ENCODE peak calls at places on chromosomes 7 and 10, in ten cellular contexts. P, N, R, L, Z, M, I, J, C and F are unnamed samples.

GRCh38 chr10:73946253-73947145 is 35.6 kb downstream of the PLAU start:
- DNase-seq in J (no peak), C (no peak), M (no peak), Z (no peak), N (no peak), R (no peak), I (no peak), P (no peak), L (no peak), F (peak; percentile 21)

GRCh38 chr10:49568235-49568634 is 29.3 kb upstream of the ERCC6 start:
- DNase-seq in P (no peak), N (no peak), I (peak; percentile 24), J (no peak), L (peak; percentile 17), M (peak; percentile 27), C (no peak), R (no peak), Z (no peak), F (no peak)

GRCh38 chr7:110591341-110591740 is 499.6 kb upstream of the LRRN3 start:
- DNase-seq in I (no peak), R (no peak), C (no peak), N (no peak), P (no peak), Z (no peak), L (no peak), J (no peak), M (peak; percentile 13), F (no peak)

GRCh38 chr10:110781139-110781538 is 90.6 kb upstream of the PDCD4 start:
- DNase-seq in J (no peak), L (no peak), N (no peak), R (no peak), I (no peak), M (no peak), P (no peak), Z (no peak), C (no peak), F (no peak)

GRCh38 chr10:119496282-119496681 is 46.2 kb downstream of the RGS10 start:
- DNase-seq in L (peak; percentile 42), M (no peak), N (no peak), R (no peak), I (no peak), C (no peak), Z (no peak), P (no peak), J (no peak), F (no peak)

GRCh38 chr7:5557920-5558401 is 134.3 kb upstream of the TNRC18 start:
- DNase-seq in R (no peak), L (peak; percentile 74), M (no peak), P (no peak), I (peak; percentile 12), N (peak; percentile 20), J (no peak), C (no peak), Z (no peak), F (no peak)

GRCh38 chr7:130632111-130632510 is 36.4 kb downstream of the COPG2 start:
- DNase-seq in Z (no peak), M (peak; percentile 88), L (no peak), R (no peak), C (peak; percentile 3), P (no peak), J (no peak), N (no peak), I (no peak), F (no peak)

GRCh38 chr10:88754272-88754671 is 5.5 kb upstream of the LIPN start:
- DNase-seq in C (no peak), L (no peak), Z (no peak), M (no peak), N (no peak), P (no peak), I (no peak), R (no peak), J (no peak), F (no peak)

GRCh38 chr10:85175635-85176034 is 847.2 kb downstream of the CCSER2 start:
- DNase-seq in Z (no peak), J (no peak), N (no peak), R (no peak), M (peak; percentile 7), L (no peak), P (peak; percentile 57), C (no peak), I (no peak), F (no peak)

GRCh38 chr7:119377-120163 is 72.8 kb upstream of the FAM20C start:
- DNase-seq in Z (no peak), J (no peak), I (no peak), R (no peak), N (peak; percentile 64), P (peak; percentile 54), M (no peak), C (no peak), L (no peak), F (no peak)

GRCh38 chr7:151051108-151051507 is 2.8 kb downstream of the ASIC3 start:
- DNase-seq in Z (no peak), I (peak; percentile 34), C (no peak), J (no peak), R (peak; percentile 55), M (no peak), L (no peak), N (no peak), P (peak; percentile 92), F (no peak)

GRCh38 chr7:92131093-92131492 is 3.2 kb downstream of the CYP51A1 start:
- DNase-seq in Z (no peak), R (no peak), P (no peak), C (no peak), N (no peak), L (no peak), I (no peak), J (no peak), M (no peak), F (no peak)

GRCh38 chr7:128915271-128915819 is 4.8 kb upstream of the KCP start:
- DNase-seq in J (no peak), I (no peak), L (no peak), P (peak; percentile 49), C (no peak), R (no peak), N (no peak), Z (no peak), M (no peak), F (no peak)

GRCh38 chr7:91103365-91103764 is 160.9 kb upstream of the FZD1 start:
- DNase-seq in M (no peak), Z (no peak), I (no peak), P (no peak), J (no peak), L (no peak), C (no peak), N (no peak), R (no peak), F (no peak)

GRCh38 chr7:31102151-31102972 is 50.3 kb downstream of the ADCYAP1R1 start:
- DNase-seq in Z (no peak), R (no peak), C (no peak), J (no peak), N (no peak), P (peak; percentile 43), M (no peak), I (no peak), L (no peak), F (no peak)

GRCh38 chr10:24912214-24912613 is 40.2 kb downstream of the PRTFDC1 start:
- DNase-seq in M (peak; percentile 68), R (no peak), I (no peak), J (no peak), Z (no peak), L (no peak), N (peak; percentile 25), C (no peak), P (no peak), F (no peak)